ENCODE peak calls at places on chromosomes 11 and 22, in nine cellular contexts. Y is ovary, K is mucosa of descending colon, W is lower leg skin, M is GM13977, N is uterus, L is psoas muscle, Q is AG09319, G is natural killer cell. P is an unnamed sample.

GRCh38 chr11:1208361-1209261 is 14.3 kb upstream of the MUC5B start:
- DNase-seq in L (peak), Q (no peak), Y (peak), W (no peak), G (no peak), K (no peak), N (no peak), M (no peak), P (no peak)

GRCh38 chr11:120550007-120550406 is 38.5 kb downstream of the GRIK4 start:
- DNase-seq in L (no peak), G (no peak), Q (no peak), Y (no peak), M (no peak), W (no peak), N (no peak), K (no peak), P (no peak)

GRCh38 chr11:17684550-17684949 is 34.8 kb upstream of the MYOD1 start:
- DNase-seq in W (no peak), M (no peak), G (no peak), Y (no peak), L (no peak), K (no peak), N (no peak), Q (no peak), P (no peak)

GRCh38 chr22:45425101-45425500 is 11.6 kb downstream of the RIBC2 start:
- DNase-seq in K (no peak), M (no peak), G (no peak), Q (no peak), W (no peak), Y (no peak), L (peak), N (no peak), P (no peak)

GRCh38 chr11:30454108-30454507 is 131.2 kb downstream of the ARL14EP start:
- DNase-seq in W (no peak), K (peak), L (no peak), Q (no peak), M (no peak), Y (no peak), G (no peak), N (no peak), P (no peak)

GRCh38 chr11:108734956-108735559 is 70.2 kb downstream of the DDX10 start:
- DNase-seq in M (peak), N (no peak), Q (no peak), L (no peak), Y (no peak), G (no peak), W (no peak), K (no peak), P (no peak)

GRCh38 chr11:113137735-113138529 is 176.5 kb upstream of the TTC12 start:
- DNase-seq in G (no peak), M (no peak), Y (no peak), L (no peak), Q (no peak), N (no peak), W (no peak), K (no peak), P (no peak)

GRCh38 chr11:62858201-62858600 is 18.8 kb upstream of the WDR74 start:
- DNase-seq in W (no peak), Y (no peak), Q (no peak), L (no peak), K (no peak), M (no peak), G (no peak), N (no peak), P (no peak)

GRCh38 chr11:60265373-60266214 is 14.9 kb upstream of the MS4A4A start:
- DNase-seq in K (peak), Q (no peak), M (peak), G (no peak), Y (no peak), W (no peak), N (no peak), L (no peak), P (no peak)

GRCh38 chr11:73963861-73964260 is 13.0 kb downstream of the DNAJB13 start:
- DNase-seq in G (no peak), Q (no peak), K (no peak), N (no peak), W (no peak), Y (peak), M (no peak), L (no peak), P (no peak)

DNA sequence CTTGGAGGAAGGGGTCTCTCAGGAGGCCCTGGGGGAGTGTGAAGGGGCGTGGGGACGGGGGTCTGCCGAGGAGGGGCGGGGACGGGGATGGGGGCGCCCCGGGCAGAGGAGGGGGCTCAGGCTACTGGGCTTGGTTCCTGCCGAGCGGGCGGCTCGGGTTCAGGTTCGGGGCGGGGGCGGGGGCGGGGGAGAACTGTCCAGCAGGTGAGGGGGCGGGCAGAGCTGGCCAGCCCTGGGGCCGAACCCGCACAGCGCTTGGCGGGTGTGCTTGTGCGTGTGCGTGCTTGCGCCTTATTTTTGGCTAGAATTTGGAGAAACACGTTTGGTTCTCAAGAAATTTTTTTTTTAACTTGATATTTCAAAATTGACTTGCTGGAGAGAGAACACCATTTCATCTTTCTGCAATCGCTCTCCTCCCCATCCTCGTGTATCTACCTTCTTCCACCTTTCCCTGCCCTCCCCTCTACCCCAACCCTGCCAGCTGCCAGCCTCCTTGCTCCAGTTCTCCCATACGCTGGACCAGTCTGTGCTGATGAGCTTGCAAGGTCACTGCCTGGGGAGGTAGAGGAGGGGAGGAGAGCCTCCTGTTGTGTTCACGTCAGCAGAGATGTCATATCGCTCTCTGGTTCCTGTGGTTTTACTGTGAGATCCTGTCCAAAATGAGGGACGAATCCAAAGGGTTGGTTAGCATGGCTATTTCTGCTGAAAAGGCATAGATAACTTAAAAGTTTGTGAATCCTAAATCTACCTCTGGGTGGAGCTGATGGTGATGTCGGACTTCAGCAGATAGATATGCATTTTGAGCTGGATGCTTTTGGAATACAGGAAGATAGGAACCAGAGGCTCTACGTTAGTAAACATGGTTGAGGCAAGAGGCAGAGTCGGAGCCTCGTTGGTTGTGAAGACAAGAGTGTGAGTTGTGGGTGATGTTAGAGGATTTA is 668 bp downstream of the MADD start:
- DNase-seq in Q (no peak), W (no peak), M (peak), Y (no peak), K (peak), G (peak), N (no peak), L (peak), P (no peak)
- TF ChIP-seq CTCF in Q (peak), W (no peak), M (peak), Y (no peak), K (no peak), G (no peak), N (no peak), L (no peak), P (peak)

GRCh38 chr11:11533751-11534150 is 88.1 kb downstream of the GALNT18 start:
- DNase-seq in K (no peak), N (no peak), Q (no peak), L (no peak), G (no peak), Y (no peak), M (no peak), W (no peak), P (no peak)

GRCh38 chr11:11534981-11535380 is 86.8 kb downstream of the GALNT18 start:
- DNase-seq in W (no peak), N (no peak), Q (no peak), K (no peak), G (no peak), Y (peak), L (no peak), M (no peak), P (no peak)

GRCh38 chr11:11537372-11537771 is 84.4 kb downstream of the GALNT18 start:
- DNase-seq in Y (no peak), Q (no peak), L (no peak), W (no peak), G (no peak), K (no peak), M (no peak), N (no peak), P (no peak)

GRCh38 chr11:11536650-11537049 is 85.2 kb downstream of the GALNT18 start:
- DNase-seq in Q (no peak), N (no peak), L (no peak), M (no peak), W (no peak), Y (no peak), K (no peak), G (no peak), P (no peak)

DNA sequence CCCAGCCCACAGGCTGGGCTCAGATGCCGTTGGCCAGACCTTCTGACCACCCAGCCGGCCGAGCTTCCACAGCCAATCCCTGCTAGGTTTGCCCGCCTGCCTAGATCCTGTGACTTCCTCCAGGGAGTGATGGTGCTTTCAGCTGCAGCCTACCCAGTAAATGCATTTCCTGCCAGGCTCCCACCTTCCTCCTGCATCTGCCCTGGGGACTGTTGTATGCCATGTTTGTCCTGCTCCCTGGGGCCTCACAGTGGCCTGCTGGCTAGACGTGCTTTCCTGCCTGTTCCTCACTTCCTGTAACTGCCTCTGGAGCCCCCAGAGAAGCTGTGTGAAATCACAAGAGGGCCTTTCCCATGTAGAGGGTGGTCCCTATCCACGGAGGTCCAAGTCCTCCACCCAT is 86.2 kb downstream of the GALNT18 start:
- DNase-seq in W (no peak), N (no peak), M (no peak), Y (no peak), Q (no peak), L (no peak), K (no peak), G (no peak), P (no peak)
- TF ChIP-seq CTCF in W (no peak), N (no peak), M (no peak), Y (no peak), Q (no peak), L (no peak), K (no peak), G (no peak), P (no peak)

DNA sequence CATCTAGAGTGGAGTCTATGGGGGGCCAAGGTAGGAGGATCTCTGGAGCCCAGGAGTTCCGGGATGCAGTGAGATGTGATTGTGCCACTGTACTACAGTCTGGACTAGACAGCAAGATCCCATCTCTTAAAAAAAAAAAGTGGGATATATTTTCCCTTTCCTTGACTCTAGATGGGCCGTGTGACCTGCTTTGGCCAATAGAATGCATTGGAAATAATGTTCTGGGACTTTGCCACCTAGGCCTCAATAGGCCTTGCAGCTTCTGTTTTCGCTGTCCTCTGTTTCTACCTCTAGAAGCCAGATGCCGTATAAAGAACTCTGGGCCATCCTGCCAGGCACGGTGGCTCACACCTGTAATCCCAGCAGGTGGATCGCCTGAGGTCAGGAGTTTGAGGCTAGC is 3.6 kb downstream of the C11orf86 start:
- DNase-seq in Q (no peak), Y (no peak), G (no peak), K (no peak), L (no peak), N (no peak), M (no peak), W (no peak), P (no peak)
- TF ChIP-seq CTCF in Q (no peak), Y (no peak), G (no peak), K (no peak), L (no peak), N (no peak), M (no peak), W (no peak), P (no peak)

GRCh38 chr11:96798445-96798844 is 408.6 kb downstream of the JRKL start:
- DNase-seq in M (no peak), L (no peak), G (no peak), Y (no peak), N (no peak), W (no peak), K (no peak), Q (no peak), P (no peak)

GRCh38 chr11:96794152-96794551 is 404.3 kb downstream of the JRKL start:
- DNase-seq in Y (no peak), L (no peak), K (no peak), N (no peak), G (no peak), M (no peak), W (no peak), Q (no peak), P (no peak)
- TF ChIP-seq CTCF in Y (no peak), L (no peak), K (no peak), N (no peak), G (no peak), M (no peak), W (no peak), Q (no peak), P (peak)

DNA sequence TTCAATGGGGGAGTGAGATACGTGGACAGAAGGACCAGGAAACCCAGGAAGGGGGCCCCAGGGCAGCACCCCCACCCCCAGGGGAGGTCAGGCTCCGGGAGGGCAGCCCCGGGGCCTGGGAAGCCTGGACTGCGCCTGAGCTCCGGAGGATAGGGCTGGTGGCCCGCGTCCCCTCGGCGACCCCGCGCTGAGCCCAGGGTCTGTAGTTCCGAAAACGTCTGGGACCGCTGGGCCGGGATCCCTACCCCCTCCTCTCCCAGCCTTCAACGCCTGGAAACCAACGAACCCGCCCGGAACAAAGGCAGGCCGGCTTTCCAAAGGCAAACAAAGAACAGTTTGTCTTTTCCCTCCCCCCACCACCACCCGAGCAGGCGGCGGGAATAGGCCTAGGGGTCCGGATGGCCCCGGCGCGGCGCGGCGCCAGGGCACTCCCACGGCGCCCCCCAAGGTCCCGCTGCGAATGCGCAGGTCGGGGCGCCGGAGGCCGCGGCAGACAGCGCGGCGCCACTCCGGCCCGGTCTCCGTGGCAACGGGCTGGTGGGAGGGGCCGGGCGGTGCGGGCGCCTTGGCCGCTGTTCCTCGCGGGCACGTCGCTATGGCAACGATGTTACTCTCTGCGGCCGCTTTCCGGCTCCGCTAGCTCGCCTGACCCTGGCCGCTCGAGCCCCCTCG is 58.5 kb downstream of the IGLL1 start:
- DNase-seq in Q (peak), W (peak), K (peak), N (peak), Y (peak), L (peak), M (peak), G (peak), P (peak)
- TF ChIP-seq CTCF in Q (no peak), W (no peak), K (no peak), N (no peak), Y (peak), L (no peak), M (no peak), G (peak), P (no peak)

DNA sequence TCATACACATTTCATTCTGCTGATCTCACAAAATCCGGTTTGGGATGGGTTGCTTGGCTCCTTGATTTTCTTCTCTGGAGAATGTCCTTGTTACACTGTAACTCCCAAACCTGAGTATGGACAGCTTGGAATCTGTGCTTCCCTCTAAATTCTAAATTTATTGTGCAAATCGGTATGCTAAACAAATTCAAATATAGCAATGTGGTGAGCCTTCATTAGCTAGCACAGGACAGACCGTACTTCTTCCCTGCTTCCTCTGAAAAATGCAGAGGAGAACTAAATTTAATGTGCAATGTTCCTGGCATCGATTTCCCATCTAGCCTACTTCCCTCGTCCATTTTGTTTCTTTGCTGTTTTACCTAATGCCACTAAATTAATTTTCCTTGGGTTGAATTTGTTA is 858.4 kb upstream of the FAT3 start:
- DNase-seq in L (no peak), K (no peak), W (no peak), N (no peak), Q (no peak), M (no peak), Y (no peak), G (no peak), P (no peak)
- TF ChIP-seq CTCF in L (no peak), K (no peak), W (no peak), N (no peak), Q (no peak), M (no peak), Y (no peak), G (no peak), P (no peak)

P was measured in BJ.